ENCODE peak calls at places on chromosome 2, in seven cellular contexts. X is effector memory CD4-positive, alpha-beta T cell; S is CD8-positive, alpha-beta T cell; V is PC-3; W is NT2/D1; U is body of pancreas; Y is right cardiac atrium. F is an unnamed sample. For H3K4me1, the result is how much of the 10 kb centered on the place peaks cover.

GRCh38 chr2:219475697-219476604 is 22.7 kb upstream of the GMPPA start:
- DNase-seq in X (no peak), S (peak), V (peak), W (peak), U (peak), Y (peak), F (no peak)

GRCh38 chr2:154952346-154953010 is 254.0 kb downstream of the KCNJ3 start:
- DNase-seq in X (no peak), S (no peak), V (no peak), W (no peak), U (no peak), Y (no peak), F (no peak)

GRCh38 chr2:199303814-199304213 is 153.9 kb downstream of the SATB2 start:
- DNase-seq in X (no peak), S (no peak), V (peak), W (peak), U (no peak), Y (no peak), F (no peak)

GRCh38 chr2:39755466-39755865 is 23.6 kb downstream of the THUMPD2 start:
- DNase-seq in X (no peak), S (no peak), V (no peak), W (no peak), U (no peak), Y (no peak), F (no peak)

GRCh38 chr2:192148620-192149321 is 46.0 kb downstream of the TMEFF2 start:
- DNase-seq in X (no peak), S (no peak), V (no peak), W (no peak), U (no peak), Y (no peak), F (no peak)

GRCh38 chr2:155844481-155844880 is 488.0 kb downstream of the NR4A2 start:
- DNase-seq in X (no peak), S (no peak), V (no peak), W (no peak), U (no peak), Y (no peak), F (no peak)

GRCh38 chr2:8676915-8677645 is 4.8 kb upstream of the ID2 start:
- DNase-seq in X (no peak), S (no peak), V (peak), W (no peak), U (no peak), Y (no peak), F (no peak)

GRCh38 chr2:192560326-192560725 is 365.6 kb upstream of the TMEFF2 start:
- DNase-seq in X (no peak), S (no peak), V (no peak), W (no peak), U (no peak), Y (no peak), F (no peak)

GRCh38 chr2:174012347-174013309 is 47.5 kb upstream of the SP3 start:
- DNase-seq in X (peak), S (peak), V (no peak), W (no peak), U (peak), Y (peak), F (peak)

GRCh38 chr2:174014699-174015070 is 49.5 kb upstream of the SP3 start:
- DNase-seq in X (no peak), S (no peak), V (no peak), W (no peak), U (no peak), Y (no peak), F (no peak)

GRCh38 chr2:178345951-178346350 is 105.0 kb downstream of the PRKRA start:
- DNase-seq in X (no peak), S (no peak), V (no peak), W (no peak), U (no peak), Y (no peak), F (no peak)

GRCh38 chr2:64932327-64933216 is 56.6 kb upstream of the SLC1A4 start:
- DNase-seq in X (no peak), S (no peak), V (no peak), W (no peak), U (no peak), Y (no peak), F (no peak)

GRCh38 chr2:150601280-150602038 is 114.0 kb upstream of the RND3 start:
- DNase-seq in X (no peak), S (no peak), V (peak), W (no peak), U (no peak), Y (no peak), F (no peak)

GRCh38 chr2:208172125-208172524 is 8.7 kb upstream of the CRYGA start:
- DNase-seq in X (no peak), S (no peak), V (no peak), W (no peak), U (no peak), Y (no peak), F (no peak)

GRCh38 chr2:159243521-159243920 is 43.0 kb downstream of the WDSUB1 start:
- DNase-seq in X (no peak), S (no peak), V (peak), W (no peak), U (no peak), Y (no peak), F (no peak)

GRCh38 chr2:200095436-200095835 is 140.1 kb downstream of the MAIP1 start:
- DNase-seq in X (no peak), S (no peak), V (no peak), W (no peak), U (no peak), Y (no peak), F (no peak)

GRCh38 chr2:24421668-24422067 is 61.3 kb upstream of the ITSN2 start:
- DNase-seq in X (no peak), S (peak), V (peak), W (peak), U (peak), Y (peak), F (no peak)

GRCh38 chr2:111883661-111884591 is at the start of gene ANAPC1:
- DNase-seq in X (peak), S (peak), V (peak), W (peak), U (peak), Y (peak), F (peak)

GRCh38 chr2:103809946-103810345 is 1044.0 kb upstream of the POU3F3 start:
- DNase-seq in X (no peak), S (no peak), V (no peak), W (peak), U (no peak), Y (no peak), F (no peak)

GRCh38 chr2:142190805-142191204 is 60.0 kb upstream of the LRP1B start:
- DNase-seq in X (no peak), S (no peak), V (peak), W (no peak), U (no peak), Y (no peak), F (no peak)

GRCh38 chr2:133641497-133641896 is 73.2 kb upstream of the NCKAP5 start:
- DNase-seq in X (no peak), S (no peak), V (peak), W (no peak), U (no peak), Y (peak), F (no peak)

GRCh38 chr2:216636570-216637450 is 3.6 kb downstream of the IGFBP2 start:
- DNase-seq in X (no peak), S (no peak), V (peak), W (no peak), U (peak), Y (no peak), F (no peak)

GRCh38 chr2:77666251-77666980 is 144.2 kb upstream of the LRRTM4 start:
- DNase-seq in X (no peak), S (no peak), V (peak), W (no peak), U (no peak), Y (no peak), F (no peak)

GRCh38 chr2:127498386-127498785 is 27.9 kb downstream of the IWS1 start:
- DNase-seq in X (no peak), S (no peak), V (peak), W (no peak), U (no peak), Y (no peak), F (no peak)

GRCh38 chr2:148582679-148583511 is 61.7 kb upstream of the EPC2 start:
- DNase-seq in X (no peak), S (no peak), V (peak), W (no peak), U (no peak), Y (no peak), F (no peak)

GRCh38 chr2:168354499-168354898 is 101.6 kb upstream of the CERS6 start:
- DNase-seq in X (no peak), S (no peak), V (no peak), W (no peak), U (no peak), Y (no peak), F (no peak)

GRCh38 chr2:38075436-38076249 is at the start of gene CYP1B1:
- DNase-seq in X (no peak), S (no peak), V (no peak), W (no peak), U (no peak), Y (no peak), F (no peak)

GRCh38 chr2:220076734-220077133 is 449.3 kb downstream of the SLC4A3 start:
- DNase-seq in X (no peak), S (no peak), V (peak), W (no peak), U (no peak), Y (peak), F (no peak)

GRCh38 chr2:23589220-23589647 is 204.3 kb downstream of the KLHL29 start:
- DNase-seq in X (no peak), S (no peak), V (no peak), W (no peak), U (no peak), Y (no peak), F (no peak)

GRCh38 chr2:119111115-119111975 is 47.2 kb downstream of the C1QL2 start:
- DNase-seq in X (no peak), S (no peak), V (peak), W (no peak), U (no peak), Y (no peak), F (no peak)

GRCh38 chr2:40466332-40466731 is 14.4 kb upstream of the SLC8A1 start:
- DNase-seq in X (no peak), S (no peak), V (no peak), W (no peak), U (no peak), Y (no peak), F (no peak)

GRCh38 chr2:66781804-66782203 is 346.9 kb downstream of the MEIS1 start:
- DNase-seq in X (no peak), S (no peak), V (no peak), W (no peak), U (no peak), Y (no peak), F (no peak)

GRCh38 chr2:37851828-37852584 is 73.1 kb upstream of the RMDN2 start:
- DNase-seq in X (no peak), S (no peak), V (no peak), W (no peak), U (no peak), Y (no peak), F (no peak)

GRCh38 chr2:113910110-113910717 is 20.3 kb downstream of the ACTR3 start:
- DNase-seq in X (peak), S (peak), V (peak), W (no peak), U (no peak), Y (no peak), F (no peak)

DNA sequence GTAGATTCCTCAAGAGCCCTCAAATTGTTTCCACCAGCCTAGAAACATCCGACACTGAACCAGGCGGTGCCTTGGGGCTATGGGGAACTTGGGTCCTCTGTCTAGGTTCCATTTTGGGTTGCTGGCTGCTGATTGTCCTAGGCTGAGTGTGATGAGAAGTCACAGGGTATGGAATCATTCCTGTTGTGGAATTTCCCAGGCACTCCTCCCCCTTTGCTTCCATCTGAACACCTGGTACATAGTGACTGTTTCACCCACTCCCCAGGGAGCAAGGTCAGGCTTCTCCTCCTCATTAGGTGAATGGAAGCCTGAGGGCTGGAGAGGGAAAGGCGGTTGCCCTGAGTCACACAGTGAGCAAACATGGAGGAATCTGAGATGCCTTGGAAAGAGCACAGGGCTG is 4.5 kb downstream of the KIF3C start:
- DNase-seq in X (no peak), S (no peak), V (peak), W (no peak), U (no peak), Y (no peak), F (no peak)
- H3K4me1 ChIP-seq in X (under half), S (under half), V (under half), W (under half), U (under half), Y (under half), F (under half)

DNA sequence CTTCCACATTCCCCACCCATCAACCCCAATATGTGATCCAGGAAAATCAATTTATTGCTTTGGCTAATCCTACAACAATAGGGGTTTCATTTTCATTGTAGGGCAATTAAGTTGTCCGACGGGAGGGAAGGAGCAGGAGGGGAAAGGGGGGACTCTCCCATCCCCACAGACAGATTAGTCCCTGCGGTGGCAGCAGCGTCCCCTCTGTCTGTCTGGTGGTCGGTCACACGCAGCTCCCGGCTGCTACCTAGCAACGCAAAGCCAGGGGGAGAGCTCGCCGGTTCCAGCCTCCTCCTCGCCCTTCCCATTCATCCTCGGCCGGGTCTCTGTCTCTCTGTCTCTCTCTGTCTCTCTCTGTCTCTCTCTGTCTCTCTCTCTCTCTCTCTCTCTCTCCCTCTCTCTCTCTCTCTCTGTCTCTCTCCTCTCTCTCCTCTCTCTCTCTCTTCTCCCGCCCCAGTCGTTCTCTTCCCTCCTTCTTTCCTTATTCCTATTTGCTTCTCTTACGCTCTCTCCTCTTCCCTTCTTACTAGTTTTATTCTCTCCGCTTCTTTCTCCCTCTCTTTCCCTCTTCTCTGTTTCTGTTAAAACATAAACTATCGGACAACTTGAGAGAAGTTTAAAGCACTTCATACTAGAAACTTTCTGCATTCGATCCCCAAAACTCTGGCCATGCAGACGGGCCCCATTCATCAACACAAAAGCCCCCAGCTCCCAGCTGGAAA is 1.2 kb downstream of the LRP2 start:
- DNase-seq in X (no peak), S (no peak), V (no peak), W (no peak), U (no peak), Y (no peak), F (no peak)
- H3K4me1 ChIP-seq in X (under half), S (under half), V (under half), W (under half), U (under half), Y (under half), F (under half)

GRCh38 chr2:233380132-233381012 is 26.1 kb downstream of the DGKD start:
- DNase-seq in X (no peak), S (no peak), V (no peak), W (no peak), U (no peak), Y (no peak), F (no peak)
- H3K4me1 ChIP-seq in X (under half), S (half or more), V (under half), W (under half), U (under half), Y (under half), F (under half)

GRCh38 chr2:189299974-189300373 is 120.4 kb upstream of the COL5A2 start:
- DNase-seq in X (no peak), S (no peak), V (no peak), W (no peak), U (no peak), Y (no peak), F (no peak)
- H3K4me1 ChIP-seq in X (under half), S (half or more), V (under half), W (under half), U (under half), Y (under half), F (under half)

GRCh38 chr2:85613717-85614515 is 2.0 kb upstream of the C2orf68 start:
- DNase-seq in X (no peak), S (no peak), V (no peak), W (no peak), U (no peak), Y (no peak), F (no peak)
- H3K4me1 ChIP-seq in X (under half), S (under half), V (under half), W (under half), U (under half), Y (under half), F (under half)

GRCh38 chr2:160299540-160299939 is 99.5 kb upstream of the ITGB6 start:
- DNase-seq in X (no peak), S (no peak), V (no peak), W (no peak), U (no peak), Y (no peak), F (no peak)
- H3K4me1 ChIP-seq in X (under half), S (under half), V (under half), W (under half), U (under half), Y (under half), F (under half)

GRCh38 chr2:46979611-46980010 is 64.0 kb upstream of the MCFD2 start:
- DNase-seq in X (no peak), S (peak), V (no peak), W (no peak), U (no peak), Y (no peak), F (no peak)
- H3K4me1 ChIP-seq in X (under half), S (under half), V (under half), W (under half), U (under half), Y (under half), F (under half)

F was measured in esophagus squamous epithelium.